ENCODE peak calls at places on chromosome 3, in six cellular contexts. One of them, this sample, is unnamed.

GRCh38 chr3:140292684-140293083 is 357.7 kb downstream of the CLSTN2 start:
- DNase-seq in GM04503: peak; percentile 73
- DNase-seq in HCT116: no peak
- DNase-seq in head of caudate nucleus: no peak
- DNase-seq in frontal cortex: no peak
- DNase-seq in activated T-cell treated with anti-CD3 and anti-CD28 coated beads, Interleukin-2, amount 50 U/mL, for 4 hours: no peak
- DNase-seq in this sample: no peak

GRCh38 chr3:131526801-131527347 is 24.1 kb upstream of the MRPL3 start:
- DNase-seq in GM04503: no peak
- DNase-seq in HCT116: no peak
- DNase-seq in head of caudate nucleus: peak; percentile 58
- DNase-seq in frontal cortex: no peak
- DNase-seq in activated T-cell treated with anti-CD3 and anti-CD28 coated beads, Interleukin-2, amount 50 U/mL, for 4 hours: no peak
- DNase-seq in this sample: peak; percentile 41

GRCh38 chr3:29279830-29280229 is 1.0 kb upstream of the RBMS3 start:
- DNase-seq in GM04503: no peak
- DNase-seq in HCT116: no peak
- DNase-seq in head of caudate nucleus: no peak
- DNase-seq in frontal cortex: no peak
- DNase-seq in activated T-cell treated with anti-CD3 and anti-CD28 coated beads, Interleukin-2, amount 50 U/mL, for 4 hours: no peak
- DNase-seq in this sample: peak; percentile 6

GRCh38 chr3:178084938-178085816 is 451.1 kb upstream of the KCNMB2 start:
- DNase-seq in GM04503: no peak
- DNase-seq in HCT116: no peak
- DNase-seq in head of caudate nucleus: peak; percentile 87
- DNase-seq in frontal cortex: peak; percentile 35
- DNase-seq in activated T-cell treated with anti-CD3 and anti-CD28 coated beads, Interleukin-2, amount 50 U/mL, for 4 hours: peak; percentile 7
- DNase-seq in this sample: peak; percentile 73

GRCh38 chr3:20007960-20008359 is 4.1 kb downstream of the PP2D1 start:
- DNase-seq in GM04503: no peak
- DNase-seq in HCT116: no peak
- DNase-seq in head of caudate nucleus: no peak
- DNase-seq in frontal cortex: no peak
- DNase-seq in activated T-cell treated with anti-CD3 and anti-CD28 coated beads, Interleukin-2, amount 50 U/mL, for 4 hours: no peak
- DNase-seq in this sample: no peak

GRCh38 chr3:23629181-23629893 is 176.4 kb upstream of the UBE2E1 start:
- DNase-seq in GM04503: no peak
- DNase-seq in HCT116: no peak
- DNase-seq in head of caudate nucleus: no peak
- DNase-seq in frontal cortex: no peak
- DNase-seq in activated T-cell treated with anti-CD3 and anti-CD28 coated beads, Interleukin-2, amount 50 U/mL, for 4 hours: no peak
- DNase-seq in this sample: no peak

GRCh38 chr3:64224826-64225606 is at the start of gene PRICKLE2:
- DNase-seq in GM04503: peak; percentile 76
- DNase-seq in HCT116: no peak
- DNase-seq in head of caudate nucleus: peak; percentile 80
- DNase-seq in frontal cortex: peak; percentile 60
- DNase-seq in activated T-cell treated with anti-CD3 and anti-CD28 coated beads, Interleukin-2, amount 50 U/mL, for 4 hours: no peak
- DNase-seq in this sample: peak; percentile 70

GRCh38 chr3:133926736-133927542 is 31.3 kb upstream of the RAB6B start:
- DNase-seq in GM04503: no peak
- DNase-seq in HCT116: no peak
- DNase-seq in head of caudate nucleus: no peak
- DNase-seq in frontal cortex: no peak
- DNase-seq in activated T-cell treated with anti-CD3 and anti-CD28 coated beads, Interleukin-2, amount 50 U/mL, for 4 hours: no peak
- DNase-seq in this sample: no peak

GRCh38 chr3:90099493-90099892 is 992.1 kb downstream of the EPHA3 start:
- DNase-seq in GM04503: no peak
- DNase-seq in HCT116: no peak
- DNase-seq in head of caudate nucleus: no peak
- DNase-seq in frontal cortex: no peak
- DNase-seq in activated T-cell treated with anti-CD3 and anti-CD28 coated beads, Interleukin-2, amount 50 U/mL, for 4 hours: no peak
- DNase-seq in this sample: no peak

This sample was measured in posterior cingulate gyrus.